ENCODE peak calls at places on chromosomes 7 and 10, in five cellular contexts. K is astrocyte of the cerebellum, Y is HFF-Myc, M is H9, J is B cell. S is an unnamed sample.

GRCh38 chr7:150989456-150989855 is 1.4 kb upstream of the NOS3 start:
- DNase-seq in K (no peak), J (no peak), Y (no peak), M (peak; percentile 19), S (no peak)

GRCh38 chr7:146499970-146500369 is 383.4 kb downstream of the CNTNAP2 start:
- DNase-seq in J (no peak), Y (no peak), M (no peak), K (no peak), S (no peak)

GRCh38 chr7:572668-573495 is 53.2 kb upstream of the PDGFA start:
- DNase-seq in Y (no peak), J (no peak), K (no peak), M (peak; percentile 75), S (no peak)

GRCh38 chr7:43484678-43485355 is 98.1 kb upstream of the STK17A start:
- DNase-seq in Y (no peak), M (no peak), K (no peak), J (no peak), S (no peak)

GRCh38 chr10:127977368-127978009 is 70.6 kb downstream of the PTPRE start:
- DNase-seq in M (peak; percentile 29), K (no peak), J (no peak), Y (peak; percentile 10), S (peak; percentile 50)

GRCh38 chr7:101165958-101166602 is 711 bp upstream of the VGF start:
- DNase-seq in J (no peak), K (no peak), M (peak; percentile 71), Y (no peak), S (no peak)

GRCh38 chr7:17769918-17770317 is 170.4 kb downstream of the SNX13 start:
- DNase-seq in Y (peak; percentile 21), K (peak; percentile 66), M (peak; percentile 66), J (peak; percentile 51), S (no peak)

GRCh38 chr7:40700653-40701475 is 566.1 kb downstream of the SUGCT start:
- DNase-seq in K (no peak), M (peak; percentile 36), Y (no peak), J (no peak), S (no peak)

GRCh38 chr7:104450861-104451260 is 122.5 kb downstream of the LHFPL3 start:
- DNase-seq in J (no peak), M (no peak), Y (no peak), K (no peak), S (no peak)

GRCh38 chr7:2090526-2091520 is 141.9 kb downstream of the MAD1L1 start:
- DNase-seq in Y (no peak), K (no peak), M (no peak), J (no peak), S (no peak)

GRCh38 chr10:48884337-48885045 is 55.1 kb downstream of the LRRC18 start:
- DNase-seq in Y (no peak), K (no peak), M (no peak), J (no peak), S (no peak)

GRCh38 chr7:158295966-158296797 is 291.4 kb downstream of the PTPRN2 start:
- DNase-seq in M (peak; percentile 14), K (no peak), J (no peak), Y (no peak), S (no peak)

GRCh38 chr10:80414126-80414898 is 6.0 kb downstream of the PRXL2A start:
- DNase-seq in K (no peak), J (no peak), M (no peak), Y (peak; percentile 66), S (no peak)

GRCh38 chr10:115049318-115049717 is 43.8 kb upstream of the ATRNL1 start:
- DNase-seq in M (no peak), Y (no peak), K (no peak), J (no peak), S (no peak)
- TF ChIP-seq CTCF in M (peak; percentile 23), Y (no peak), K (no peak), J (no peak), S (no peak)

GRCh38 chr10:86632951-86633350 is 21.4 kb upstream of the OPN4 start:
- DNase-seq in K (no peak), M (no peak), J (no peak), Y (no peak), S (no peak)
- TF ChIP-seq CTCF in K (no peak), M (no peak), J (no peak), Y (no peak), S (peak; percentile 38)

GRCh38 chr10:11286261-11286989 is 268.8 kb downstream of the CELF2 start:
- DNase-seq in Y (no peak), M (no peak), J (no peak), K (no peak), S (no peak)

GRCh38 chr10:11284291-11285085 is 266.8 kb downstream of the CELF2 start:
- DNase-seq in J (no peak), Y (no peak), K (no peak), M (no peak), S (no peak)

GRCh38 chr10:11282156-11282555 is 264.5 kb downstream of the CELF2 start:
- DNase-seq in K (no peak), J (no peak), M (no peak), Y (no peak), S (no peak)

GRCh38 chr10:11282661-11283060 is 265.0 kb downstream of the CELF2 start:
- DNase-seq in M (no peak), Y (no peak), J (no peak), K (no peak), S (no peak)

GRCh38 chr10:11285171-11285570 is 267.5 kb downstream of the CELF2 start:
- DNase-seq in Y (no peak), J (no peak), M (no peak), K (no peak), S (no peak)
- TF ChIP-seq CTCF in Y (peak; percentile 19), J (no peak), M (peak; percentile 36), K (peak; percentile 3), S (peak; percentile 15)

DNA sequence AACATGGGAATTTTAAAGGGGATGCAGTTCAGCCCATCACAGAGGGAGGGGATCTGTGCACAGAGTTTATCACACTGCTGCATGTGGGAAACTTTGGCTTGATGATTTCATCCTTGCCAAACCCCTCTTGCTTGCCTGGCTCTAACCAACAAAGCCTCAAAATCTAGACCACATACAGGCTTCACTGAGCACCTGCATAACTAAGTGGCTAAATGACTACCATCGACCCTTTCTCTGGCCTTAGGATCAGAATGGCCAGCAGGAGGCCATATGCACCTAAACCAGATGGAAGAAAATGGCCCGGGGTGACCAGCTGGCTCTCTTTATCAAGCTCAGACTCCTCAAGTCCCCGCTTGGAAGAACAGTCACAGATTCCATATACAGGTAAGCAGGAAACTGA is 15.6 kb upstream of the ZNF25 start:
- DNase-seq in K (no peak), Y (no peak), J (no peak), M (no peak), S (no peak)
- TF ChIP-seq CTCF in K (no peak), Y (no peak), J (no peak), M (no peak), S (no peak)

GRCh38 chr10:110681023-110681681 is 37.0 kb downstream of the RBM20 start:
- DNase-seq in J (peak; percentile 16), K (no peak), M (peak; percentile 79), Y (no peak), S (no peak)
- TF ChIP-seq CTCF in J (peak; percentile 26), K (peak; percentile 68), M (peak; percentile 84), Y (peak; percentile 67), S (peak; percentile 77)

GRCh38 chr10:35501923-35502322 is 103.2 kb upstream of the GJD4 start:
- DNase-seq in K (no peak), Y (no peak), M (no peak), J (no peak), S (no peak)
- TF ChIP-seq CTCF in K (peak; percentile 23), Y (peak; percentile 16), M (peak; percentile 53), J (no peak), S (no peak)

DNA sequence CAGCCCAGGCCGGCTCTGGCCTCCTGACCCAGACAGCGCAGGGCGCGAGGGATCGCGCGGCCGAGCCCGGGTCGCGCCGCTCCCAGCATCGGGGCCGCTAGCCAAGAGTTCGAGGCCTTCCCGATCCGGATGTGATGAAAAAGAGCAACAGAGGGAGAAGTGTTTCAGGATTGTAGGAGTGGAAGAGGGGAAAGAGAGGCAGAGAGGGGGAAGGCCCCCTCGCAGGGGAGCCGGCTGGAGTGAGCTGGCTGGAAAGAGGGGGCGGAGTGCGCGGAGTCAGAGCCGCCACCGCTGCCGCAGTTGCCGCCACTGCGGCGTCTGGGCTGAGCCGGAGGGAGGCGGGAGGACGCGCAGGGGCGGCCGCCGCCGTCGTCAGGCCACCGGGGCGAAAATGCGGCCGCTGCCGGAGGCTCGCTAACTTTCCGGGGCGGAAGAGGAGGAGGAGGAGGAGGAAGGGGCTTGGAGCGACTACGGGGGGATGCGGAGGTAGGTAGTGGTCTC is 307 bp downstream of the MDFIC start:
- DNase-seq in K (no peak), M (peak; percentile 49), J (peak; percentile 78), Y (no peak), S (peak; percentile 72)
- TF ChIP-seq CTCF in K (no peak), M (no peak), J (no peak), Y (no peak), S (no peak)

GRCh38 chr7:4739528-4739992 is 35.9 kb upstream of the AP5Z1 start:
- DNase-seq in K (no peak), J (peak; percentile 42), Y (no peak), M (no peak), S (no peak)
- TF ChIP-seq CTCF in K (peak; percentile 21), J (no peak), Y (no peak), M (no peak), S (peak; percentile 57)

GRCh38 chr10:21824409-21824808 is 179.1 kb downstream of the DNAJC1 start:
- DNase-seq in K (no peak), Y (no peak), J (no peak), M (no peak), S (no peak)
- TF ChIP-seq CTCF in K (no peak), Y (no peak), J (no peak), M (no peak), S (no peak)

S was measured in type B pancreatic cell.